ENCODE peak calls at places on chromosomes 4 and X, in eight cellular contexts. F is AG10803; R is EL; D is BJ; P is mesenchymal stem cell; K is H9; M is M059J; H is stimulated activated CD8-positive, alpha-beta memory T cell treated with anti-CD3 and anti-CD28 coated beads, Interleukin-7, amount 100 ng/mL, for 48 hours. E is an unnamed sample.

GRCh38 chrX:25726539-25726938 is 411.6 kb upstream of the MAGEB18 start:
- DNase-seq in R (no peak), H (no peak), F (no peak), K (no peak), M (no peak), P (no peak), D (no peak), E (no peak)

GRCh38 chr4:36651253-36651652 is 369.8 kb downstream of the DTHD1 start:
- DNase-seq in R (no peak), H (no peak), D (no peak), K (no peak), F (no peak), P (no peak), M (no peak), E (no peak)

GRCh38 chr4:11720292-11720691 is 291.6 kb upstream of the HS3ST1 start:
- DNase-seq in P (peak), H (no peak), R (no peak), K (no peak), M (peak), F (no peak), D (no peak), E (no peak)

GRCh38 chr4:124647599-124647998 is 64.9 kb downstream of the ANKRD50 start:
- DNase-seq in M (no peak), P (no peak), D (no peak), R (no peak), F (no peak), K (no peak), H (no peak), E (no peak)

GRCh38 chr4:165865995-165866650 is 6.9 kb upstream of the TLL1 start:
- DNase-seq in R (no peak), H (no peak), M (no peak), F (no peak), P (no peak), K (no peak), D (no peak), E (no peak)

GRCh38 chr4:183289688-183290087 is 30.4 kb downstream of the CLDN22 start:
- DNase-seq in H (no peak), P (no peak), M (no peak), R (no peak), F (no peak), K (no peak), D (no peak), E (peak)

GRCh38 chr4:158033416-158033863 is 139.4 kb downstream of the GASK1B start:
- DNase-seq in P (peak), R (no peak), F (peak), K (no peak), H (no peak), D (no peak), M (peak), E (no peak)

GRCh38 chr4:129167640-129168260 is 71.8 kb downstream of the C4orf33 start:
- DNase-seq in F (no peak), D (no peak), P (no peak), K (peak), M (no peak), R (no peak), H (no peak), E (no peak)

GRCh38 chr4:20408596-20408995 is 156.9 kb downstream of the SLIT2 start:
- DNase-seq in F (peak), M (peak), R (no peak), H (no peak), D (no peak), P (no peak), K (no peak), E (peak)

GRCh38 chr4:31104033-31104432 is 383.9 kb downstream of the PCDH7 start:
- DNase-seq in M (peak), R (no peak), K (no peak), D (no peak), H (no peak), P (peak), F (no peak), E (no peak)

GRCh38 chr4:104859601-104860000 is 287.1 kb upstream of the TET2 start:
- DNase-seq in K (no peak), H (no peak), F (no peak), D (no peak), R (no peak), P (no peak), M (no peak), E (no peak)

GRCh38 chr4:31192372-31192771 is 472.2 kb downstream of the PCDH7 start:
- DNase-seq in F (no peak), M (no peak), R (no peak), H (no peak), D (no peak), P (no peak), K (no peak), E (no peak)

GRCh38 chrX:135931644-135932487 is 38.4 kb downstream of the SAGE1 start:
- DNase-seq in K (peak), H (no peak), D (no peak), P (peak), F (peak), M (peak), R (peak), E (peak)

GRCh38 chr4:26731342-26731741 is 129.3 kb upstream of the STIM2 start:
- DNase-seq in D (no peak), K (no peak), P (no peak), R (no peak), M (peak), H (no peak), F (no peak), E (no peak)

GRCh38 chr4:140935259-140935658 is 179.1 kb upstream of the TBC1D9 start:
- DNase-seq in M (peak), D (no peak), R (peak), H (no peak), P (no peak), F (peak), K (no peak), E (no peak)

GRCh38 chr4:87555751-87556619 is 26.8 kb upstream of the SPARCL1 start:
- DNase-seq in F (peak), P (peak), R (peak), K (no peak), D (peak), H (no peak), M (peak), E (peak)

GRCh38 chrX:45295587-45295986 is 94.9 kb upstream of the DIPK2B start:
- DNase-seq in R (peak), M (peak), K (no peak), F (peak), D (no peak), P (peak), H (no peak), E (peak)

GRCh38 chrX:46260502-46260901 is 284.7 kb downstream of the ZNF674 start:
- DNase-seq in F (no peak), R (no peak), M (peak), K (no peak), P (no peak), D (no peak), H (no peak), E (no peak)

GRCh38 chr4:84366111-84366510 is 133.0 kb downstream of the NKX6-1 start:
- DNase-seq in D (no peak), M (peak), K (no peak), F (peak), R (no peak), H (no peak), P (no peak), E (no peak)

GRCh38 chr4:113881256-113881655 is 98.2 kb downstream of the ARSJ start:
- DNase-seq in P (peak), F (peak), D (no peak), K (no peak), M (peak), R (peak), H (no peak), E (no peak)

GRCh38 chr4:126405369-126405982 is 1090.7 kb downstream of the FAT4 start:
- DNase-seq in R (peak), P (peak), M (peak), K (peak), D (no peak), F (peak), H (no peak), E (no peak)

GRCh38 chr4:20764353-20764752 is 64.1 kb downstream of the PACRGL start:
- DNase-seq in M (no peak), D (no peak), K (no peak), R (peak), P (peak), F (no peak), H (no peak), E (no peak)

GRCh38 chr4:74659576-74660411 is 134.5 kb downstream of the BTC start:
- DNase-seq in H (no peak), P (peak), R (peak), F (peak), K (no peak), M (peak), D (peak), E (peak)

GRCh38 chr4:123898941-123899666 is 502.5 kb downstream of the SPRY1 start:
- DNase-seq in M (no peak), D (no peak), H (no peak), K (no peak), F (no peak), P (no peak), R (no peak), E (no peak)

GRCh38 chr4:69497081-69497480 is 1.4 kb upstream of the UGT2B4 start:
- DNase-seq in K (no peak), M (peak), H (no peak), D (no peak), F (no peak), R (peak), P (peak), E (no peak)

GRCh38 chr4:56469489-56470210 is 2.2 kb downstream of the SRP72 start:
- DNase-seq in M (no peak), K (no peak), H (no peak), R (no peak), P (no peak), D (no peak), F (no peak), E (no peak)

GRCh38 chr4:93658443-93658842 is 170.1 kb upstream of the ATOH1 start:
- DNase-seq in H (no peak), R (no peak), P (no peak), D (no peak), M (peak), F (no peak), K (no peak), E (no peak)

E was measured in AG08395.